ENCODE peak calls at places on chromosomes 13 and 19, in ten cellular contexts. H is stimulated activated CD4-positive, alpha-beta T cell treated with anti-CD3 and anti-CD28 coated beads, Interleukin-15, amount 100 ng/mL, for 1 hour; L is IMR-90; E is NCI-H345; B is posterior cingulate gyrus; V is RCC 7860; M is uterus; I is memory B cell; R is activated B cell treated with CpG ODN at 0.5 μM for 24 hours; F is putamen. T is an unnamed sample.

GRCh38 chr19:49677232-49677881 is at the start of gene PRMT1:
- DNase-seq in F (no peak), R (peak), B (no peak), V (no peak), E (peak), L (no peak), H (peak), M (no peak), I (peak), T (no peak)

GRCh38 chr13:30572859-30573275 is 44.9 kb upstream of the USPL1 start:
- DNase-seq in L (peak), I (peak), R (no peak), B (no peak), E (peak), V (peak), H (no peak), F (peak), M (no peak), T (no peak)

GRCh38 chr19:6164906-6165531 is 29.6 kb downstream of the ACSBG2 start:
- DNase-seq in M (no peak), F (no peak), B (no peak), E (no peak), I (no peak), H (no peak), V (peak), R (no peak), L (no peak), T (no peak)

GRCh38 chr19:7252364-7252763 is 41.9 kb downstream of the INSR start:
- DNase-seq in L (no peak), B (no peak), R (no peak), F (no peak), E (no peak), H (no peak), I (no peak), V (no peak), M (no peak), T (no peak)

GRCh38 chr13:91187522-91187921 is 160.0 kb upstream of the MIR17HG start:
- DNase-seq in F (no peak), L (no peak), R (no peak), E (no peak), M (no peak), I (no peak), H (no peak), V (no peak), B (no peak), T (no peak)

GRCh38 chr13:28658539-28658795 is 463 bp upstream of the POMP start:
- DNase-seq in B (no peak), I (no peak), E (no peak), M (no peak), L (no peak), H (no peak), V (no peak), R (no peak), F (no peak), T (no peak)

GRCh38 chr19:50717891-50718254 is 1.7 kb downstream of the SHANK1 start:
- DNase-seq in L (no peak), F (no peak), R (no peak), M (no peak), V (no peak), B (peak), I (no peak), H (no peak), E (no peak), T (no peak)

GRCh38 chr13:71661921-71662320 is 205.1 kb downstream of the DACH1 start:
- DNase-seq in M (no peak), F (no peak), R (no peak), V (no peak), H (no peak), E (no peak), B (no peak), I (no peak), L (peak), T (no peak)

GRCh38 chr13:87889241-87889640 is 218.1 kb downstream of the SLITRK5 start:
- DNase-seq in F (no peak), V (no peak), H (no peak), M (no peak), L (no peak), I (no peak), R (no peak), E (peak), B (no peak), T (no peak)

GRCh38 chr13:45875951-45876350 is 24.4 kb upstream of the SIAH3 start:
- DNase-seq in R (no peak), V (no peak), E (no peak), F (no peak), I (no peak), M (no peak), L (no peak), B (no peak), H (no peak), T (no peak)

GRCh38 chr19:31110331-31110730 is 238.9 kb downstream of the TSHZ3 start:
- DNase-seq in V (no peak), B (no peak), I (no peak), E (no peak), H (no peak), R (no peak), M (peak), F (no peak), L (peak), T (no peak)

GRCh38 chr13:110652755-110653154 is 37.4 kb downstream of the NAXD start:
- DNase-seq in E (no peak), L (no peak), V (no peak), H (no peak), R (no peak), M (no peak), F (no peak), I (no peak), B (no peak), T (no peak)

GRCh38 chr13:87057807-87058520 is 613.2 kb upstream of the SLITRK5 start:
- DNase-seq in M (no peak), F (no peak), L (peak), E (no peak), B (no peak), H (no peak), V (no peak), R (no peak), I (no peak), T (no peak)

GRCh38 chr19:1235625-1236538 is 1.9 kb downstream of the CBARP start:
- DNase-seq in L (peak), V (peak), B (no peak), R (no peak), I (no peak), E (no peak), H (no peak), M (no peak), F (no peak), T (no peak)

GRCh38 chr19:2095338-2095938 is 688 bp downstream of the MOB3A start:
- DNase-seq in B (no peak), R (no peak), I (no peak), F (no peak), V (no peak), M (no peak), E (no peak), H (no peak), L (no peak), T (no peak)

GRCh38 chr13:98345103-98345899 is 168.2 kb upstream of the RNF113B start:
- DNase-seq in I (no peak), L (no peak), B (no peak), F (no peak), H (no peak), V (no peak), E (no peak), M (no peak), R (no peak), T (no peak)

GRCh38 chr13:36801035-36801434 is 18.0 kb upstream of the RFXAP start:
- DNase-seq in B (no peak), M (no peak), R (no peak), E (peak), L (no peak), V (peak), F (no peak), H (no peak), I (no peak), T (no peak)

GRCh38 chr19:35211545-35212230 is 16.9 kb downstream of the FAM187B start:
- DNase-seq in F (no peak), B (no peak), V (no peak), L (no peak), M (peak), R (no peak), I (peak), E (no peak), H (no peak), T (no peak)

GRCh38 chr19:45076029-45076850 is at the start of gene ZNF296:
- DNase-seq in M (peak), V (peak), R (peak), L (no peak), H (peak), I (peak), F (no peak), B (peak), E (peak), T (peak)

GRCh38 chr19:18366027-18366435 is 19.9 kb upstream of the GDF15 start:
- DNase-seq in V (peak), L (no peak), E (no peak), B (no peak), I (no peak), M (no peak), F (no peak), R (no peak), H (no peak), T (no peak)

GRCh38 chr19:46404039-46404883 is 9.1 kb downstream of the CCDC8 start:
- DNase-seq in L (peak), E (no peak), F (no peak), H (no peak), M (peak), V (no peak), I (no peak), B (peak), R (no peak), T (no peak)

GRCh38 chr13:77833331-77833863 is 85.2 kb downstream of the EDNRB start:
- DNase-seq in F (peak), E (no peak), R (no peak), B (no peak), L (peak), V (no peak), H (no peak), I (no peak), M (no peak), T (no peak)

GRCh38 chr19:30066781-30067759 is 125.0 kb downstream of the URI1 start:
- DNase-seq in R (no peak), V (no peak), E (no peak), I (no peak), M (no peak), B (peak), F (no peak), H (no peak), L (no peak), T (peak)

GRCh38 chr19:18436651-18437478 is 1.1 kb downstream of the ISYNA1 start:
- DNase-seq in I (peak), E (peak), V (peak), F (no peak), R (peak), L (peak), H (peak), B (peak), M (peak), T (no peak)

GRCh38 chr19:58154287-58154678 is 3.7 kb upstream of the ZNF329 start:
- DNase-seq in M (peak), V (no peak), R (no peak), B (peak), F (no peak), I (no peak), E (no peak), L (peak), H (no peak), T (peak)

GRCh38 chr13:26601669-26602068 is 44.2 kb downstream of the WASF3 start:
- DNase-seq in B (no peak), H (no peak), E (no peak), L (peak), F (no peak), V (peak), I (no peak), R (no peak), M (no peak), T (no peak)

GRCh38 chr13:61107989-61108388 is 307.7 kb downstream of the PCDH20 start:
- DNase-seq in M (no peak), R (no peak), F (no peak), V (no peak), B (no peak), H (no peak), E (no peak), L (no peak), I (no peak), T (no peak)

GRCh38 chr19:14478113-14478545 is 3.0 kb upstream of the PTGER1 start:
- DNase-seq in B (peak), R (no peak), M (no peak), L (no peak), E (no peak), I (no peak), V (no peak), F (no peak), H (no peak), T (no peak)

GRCh38 chr19:45523642-45524256 is 16.5 kb downstream of the VASP start:
- DNase-seq in I (peak), B (peak), V (peak), E (peak), L (peak), R (peak), H (peak), M (peak), F (peak), T (peak)

GRCh38 chr19:55322495-55322894 is 2.6 kb downstream of the TMEM150B start:
- DNase-seq in I (no peak), V (no peak), M (no peak), B (no peak), E (no peak), R (no peak), F (no peak), L (no peak), H (no peak), T (no peak)

GRCh38 chr13:55500694-55501093 is 1640.0 kb upstream of the PRR20A start:
- DNase-seq in F (no peak), L (no peak), E (no peak), R (no peak), B (no peak), I (no peak), H (no peak), M (no peak), V (no peak), T (no peak)

GRCh38 chr19:8045872-8046568 is 6.5 kb upstream of the CCL25 start:
- DNase-seq in L (no peak), R (no peak), B (no peak), V (no peak), E (no peak), H (no peak), F (no peak), I (no peak), M (no peak), T (no peak)

GRCh38 chr13:33471182-33471581 is 185.6 kb upstream of the STARD13 start:
- DNase-seq in L (peak), E (no peak), F (no peak), M (no peak), I (no peak), H (no peak), B (no peak), V (no peak), R (no peak), T (no peak)

GRCh38 chr13:97976551-97977375 is 23.3 kb downstream of the IPO5 start:
- DNase-seq in L (no peak), F (peak), V (no peak), H (no peak), I (peak), R (no peak), M (no peak), E (peak), B (no peak), T (no peak)

T was measured in head of caudate nucleus.